ENCODE peak calls at places on chromosomes 16 and 17, in nine cellular contexts. One of them, this sample, is unnamed.
A peak's percentile ranks its signal among the peaks of the same experiment; 100 is the strongest.

GRCh38 chr16:23355106-23355670 is 53.1 kb downstream of the SCNN1B start:
- DNase-seq in GM23248: no peak
- DNase-seq in A549: no peak
- DNase-seq in NCI-H345: no peak
- DNase-seq in neural crest cell: no peak
- DNase-seq in activated naive CD4-positive, alpha-beta T cell: no peak
- DNase-seq in omental fat pad: no peak
- DNase-seq in posterior cingulate gyrus: no peak
- DNase-seq in NCI-H524: no peak
- DNase-seq in this sample: no peak

GRCh38 chr17:50135316-50136095 is 5.5 kb upstream of the SAMD14 start:
- DNase-seq in GM23248: no peak
- DNase-seq in A549: no peak
- DNase-seq in NCI-H345: no peak
- DNase-seq in neural crest cell: no peak
- DNase-seq in activated naive CD4-positive, alpha-beta T cell: no peak
- DNase-seq in omental fat pad: no peak
- DNase-seq in posterior cingulate gyrus: no peak
- DNase-seq in NCI-H524: no peak
- DNase-seq in this sample: no peak

GRCh38 chr17:82031885-82032627 is 578 bp downstream of the RAC3 start:
- DNase-seq in GM23248: no peak
- DNase-seq in A549: no peak
- DNase-seq in NCI-H345: peak; percentile 65
- DNase-seq in neural crest cell: no peak
- DNase-seq in activated naive CD4-positive, alpha-beta T cell: no peak
- DNase-seq in omental fat pad: no peak
- DNase-seq in posterior cingulate gyrus: no peak
- DNase-seq in NCI-H524: no peak
- DNase-seq in this sample: no peak

GRCh38 chr17:80826955-80827645 is 164.5 kb upstream of the CHMP6 start:
- DNase-seq in GM23248: peak; percentile 100
- DNase-seq in A549: peak; percentile 67
- DNase-seq in NCI-H345: no peak
- DNase-seq in neural crest cell: no peak
- DNase-seq in activated naive CD4-positive, alpha-beta T cell: no peak
- DNase-seq in omental fat pad: peak; percentile 41
- DNase-seq in posterior cingulate gyrus: peak; percentile 86
- DNase-seq in NCI-H524: no peak
- DNase-seq in this sample: peak; percentile 96

GRCh38 chr17:27526603-27527002 is 70.4 kb downstream of the KSR1 start:
- DNase-seq in GM23248: peak; percentile 50
- DNase-seq in A549: peak; percentile 52
- DNase-seq in NCI-H345: no peak
- DNase-seq in neural crest cell: no peak
- DNase-seq in activated naive CD4-positive, alpha-beta T cell: no peak
- DNase-seq in omental fat pad: no peak
- DNase-seq in posterior cingulate gyrus: no peak
- DNase-seq in NCI-H524: no peak
- DNase-seq in this sample: no peak

GRCh38 chr17:52024296-52024870 is 134.1 kb downstream of the CA10 start:
- DNase-seq in GM23248: no peak
- DNase-seq in A549: no peak
- DNase-seq in NCI-H345: no peak
- DNase-seq in neural crest cell: no peak
- DNase-seq in activated naive CD4-positive, alpha-beta T cell: no peak
- DNase-seq in omental fat pad: no peak
- DNase-seq in posterior cingulate gyrus: no peak
- DNase-seq in NCI-H524: peak; percentile 75
- DNase-seq in this sample: peak; percentile 4

GRCh38 chr16:48611329-48612137 is 1.6 kb upstream of the N4BP1 start:
- DNase-seq in GM23248: no peak
- DNase-seq in A549: peak; percentile 26
- DNase-seq in NCI-H345: no peak
- DNase-seq in neural crest cell: no peak
- DNase-seq in activated naive CD4-positive, alpha-beta T cell: peak; percentile 56
- DNase-seq in omental fat pad: no peak
- DNase-seq in posterior cingulate gyrus: no peak
- DNase-seq in NCI-H524: peak; percentile 24
- DNase-seq in this sample: no peak

GRCh38 chr16:78596348-78596995 is 497.0 kb downstream of the WWOX start:
- DNase-seq in GM23248: no peak
- DNase-seq in A549: no peak
- DNase-seq in NCI-H345: no peak
- DNase-seq in neural crest cell: no peak
- DNase-seq in activated naive CD4-positive, alpha-beta T cell: no peak
- DNase-seq in omental fat pad: no peak
- DNase-seq in posterior cingulate gyrus: no peak
- DNase-seq in NCI-H524: no peak
- DNase-seq in this sample: no peak

GRCh38 chr17:32870027-32870670 is 6.8 kb downstream of the MYO1D start:
- DNase-seq in GM23248: peak; percentile 71
- DNase-seq in A549: no peak
- DNase-seq in NCI-H345: no peak
- DNase-seq in neural crest cell: no peak
- DNase-seq in activated naive CD4-positive, alpha-beta T cell: no peak
- DNase-seq in omental fat pad: no peak
- DNase-seq in posterior cingulate gyrus: no peak
- DNase-seq in NCI-H524: no peak
- DNase-seq in this sample: no peak

GRCh38 chr17:58315281-58315711 is 13.3 kb downstream of the TSPOAP1 start:
- DNase-seq in GM23248: no peak
- DNase-seq in A549: no peak
- DNase-seq in NCI-H345: no peak
- DNase-seq in neural crest cell: no peak
- DNase-seq in activated naive CD4-positive, alpha-beta T cell: no peak
- DNase-seq in omental fat pad: peak; percentile 7
- DNase-seq in posterior cingulate gyrus: no peak
- DNase-seq in NCI-H524: no peak
- DNase-seq in this sample: no peak

GRCh38 chr17:64103751-64104364 is 26.1 kb downstream of the ERN1 start:
- DNase-seq in GM23248: peak; percentile 68
- DNase-seq in A549: no peak
- DNase-seq in NCI-H345: no peak
- DNase-seq in neural crest cell: no peak
- DNase-seq in activated naive CD4-positive, alpha-beta T cell: no peak
- DNase-seq in omental fat pad: no peak
- DNase-seq in posterior cingulate gyrus: no peak
- DNase-seq in NCI-H524: no peak
- DNase-seq in this sample: no peak

This sample was measured in skeletal muscle cell.